ENCODE peak calls at places on chromosomes 1 and 21, in five cellular contexts. W is K562, O is HCT116, Y is GM12878, J is H1. N is an unnamed sample.

GRCh38 chr1:26981146-26981846 is 12.2 kb upstream of the TRNP1 start:
- DNase-seq in W (no peak), O (no peak), Y (no peak), J (no peak), N (no peak)

GRCh38 chr1:205241366-205242030 is 13.8 kb downstream of the TMCC2 start:
- DNase-seq in W (no peak), O (no peak), Y (no peak), J (no peak), N (no peak)

GRCh38 chr1:63821650-63822049 is 47.8 kb downstream of the ROR1 start:
- DNase-seq in W (no peak), O (no peak), Y (no peak), J (no peak), N (no peak)

GRCh38 chr21:36709030-36709867 is 10.3 kb downstream of the SIM2 start:
- DNase-seq in W (no peak), O (no peak), Y (no peak), J (no peak), N (no peak)

GRCh38 chr1:162626089-162626488 is 6.2 kb upstream of the DDR2 start:
- DNase-seq in W (no peak), O (no peak), Y (no peak), J (no peak), N (no peak)

GRCh38 chr1:222754386-222755139 is 17.6 kb downstream of the FAM177B start:
- DNase-seq in W (no peak), O (no peak), Y (no peak), J (no peak), N (no peak)

GRCh38 chr1:220879509-220880366 is 495 bp downstream of the HLX start:
- DNase-seq in W (peak; percentile 56), O (no peak), Y (no peak), J (no peak), N (peak; percentile 76)

GRCh38 chr21:41283211-41283818 is 33.3 kb upstream of the FAM3B start:
- DNase-seq in W (peak; percentile 68), O (peak; percentile 39), Y (peak; percentile 61), J (no peak), N (peak; percentile 65)

GRCh38 chr1:111270781-111271463 is 19.7 kb upstream of the CHIA start:
- DNase-seq in W (no peak), O (no peak), Y (no peak), J (no peak), N (no peak)

GRCh38 chr1:36570478-36571060 is 87.9 kb upstream of the CSF3R start:
- DNase-seq in W (no peak), O (no peak), Y (no peak), J (no peak), N (no peak)

GRCh38 chr1:156571261-156571958 is 955 bp downstream of the IQGAP3 start:
- DNase-seq in W (no peak), O (no peak), Y (no peak), J (no peak), N (no peak)

GRCh38 chr21:41016472-41016871 is 151.5 kb upstream of the BACE2 start:
- DNase-seq in W (no peak), O (no peak), Y (no peak), J (no peak), N (no peak)

DNA sequence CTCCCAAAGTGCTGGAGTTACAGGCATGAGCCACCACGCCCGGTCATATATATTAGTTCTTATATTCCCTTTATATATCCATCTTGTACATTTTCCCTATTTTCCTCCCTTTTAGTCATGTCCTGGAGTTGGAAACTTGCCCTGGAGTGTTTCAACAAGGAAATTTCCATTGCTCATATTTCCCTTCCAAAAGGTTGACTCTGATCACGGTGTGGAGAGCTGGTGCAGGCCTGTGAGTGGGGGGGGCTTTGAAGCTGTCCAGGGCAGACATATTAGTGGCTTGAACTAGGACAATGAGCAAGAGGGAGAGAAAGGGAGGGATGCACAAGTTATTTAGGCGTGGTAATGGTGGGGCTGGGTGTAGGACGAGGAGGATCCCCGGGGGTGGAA is 30.5 kb upstream of the TMEM61 start:
- DNase-seq in W (no peak), O (no peak), Y (no peak), J (no peak), N (no peak)
- TF ChIP-seq JUND in W (no peak), O (no peak), Y (no peak), J (no peak), N (no peak)

GRCh38 chr1:88457197-88457596 is 226.9 kb upstream of the PKN2 start:
- DNase-seq in W (no peak), O (no peak), Y (no peak), J (no peak), N (no peak)

GRCh38 chr1:88463401-88463800 is 220.7 kb upstream of the PKN2 start:
- DNase-seq in W (no peak), O (no peak), Y (no peak), J (no peak), N (no peak)

GRCh38 chr1:88466899-88467580 is 217.0 kb upstream of the PKN2 start:
- DNase-seq in W (no peak), O (no peak), Y (no peak), J (no peak), N (no peak)

GRCh38 chr1:88462481-88463261 is 221.4 kb upstream of the PKN2 start:
- DNase-seq in W (no peak), O (no peak), Y (no peak), J (no peak), N (no peak)
- TF ChIP-seq JUND in W (no peak), O (no peak), Y (no peak), J (no peak), N (no peak)

DNA sequence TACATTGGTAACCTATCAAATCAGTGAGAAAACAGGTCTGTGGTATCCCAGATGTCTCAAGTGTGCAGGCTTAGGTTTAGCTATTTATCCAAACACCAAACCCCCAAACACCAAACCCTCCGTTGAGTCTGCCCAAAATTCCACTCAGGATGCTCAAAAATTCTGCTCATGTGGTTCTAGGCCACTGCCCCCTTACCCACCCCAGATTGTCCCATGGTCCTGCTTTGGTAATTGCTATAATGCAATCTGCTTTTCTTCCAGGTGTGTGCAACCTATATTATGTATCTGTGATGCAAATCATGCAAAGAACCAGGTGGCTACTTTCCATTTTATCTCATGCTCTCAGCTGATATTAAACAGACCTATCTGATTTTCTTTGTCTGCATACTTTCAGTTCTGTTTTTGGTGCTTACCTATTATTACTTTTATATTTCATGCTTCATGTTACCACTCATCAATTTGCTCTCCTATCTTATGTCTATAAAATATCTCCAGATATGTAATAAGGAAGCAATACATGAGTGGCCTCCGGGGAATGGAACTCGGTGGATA is 123.7 kb downstream of the TOMM20 start:
- DNase-seq in W (no peak), O (no peak), Y (no peak), J (no peak), N (no peak)
- TF ChIP-seq JUND in W (no peak), O (no peak), Y (no peak), J (no peak), N (no peak)

GRCh38 chr1:155166373-155167165 is 6.5 kb downstream of the KRTCAP2 start:
- DNase-seq in W (no peak), O (no peak), Y (no peak), J (no peak), N (no peak)
- TF ChIP-seq JUND in W (no peak), O (no peak), Y (no peak), J (no peak), N (no peak)